ENCODE peak calls at places on chromosome 17, in four cellular contexts. L, F, M and B are unnamed samples.

GRCh38 chr17:27390540-27390939 is 65.7 kb upstream of the KSR1 start:
- DNase-seq in M (no peak), F (no peak), L (no peak), B (no peak)

GRCh38 chr17:75250009-75250471 is 11.4 kb downstream of the GGA3 start:
- DNase-seq in L (no peak), F (peak), M (no peak), B (no peak)

GRCh38 chr17:32971171-32971570 is 20.5 kb upstream of the SPACA3 start:
- DNase-seq in L (peak), M (no peak), F (peak), B (no peak)

GRCh38 chr17:18938692-18939023 is 13.3 kb upstream of the SLC5A10 start:
- DNase-seq in L (no peak), F (no peak), M (no peak), B (no peak)

GRCh38 chr17:49292901-49293300 is 62.3 kb upstream of the PHOSPHO1 start:
- DNase-seq in M (no peak), L (no peak), F (no peak), B (no peak)

GRCh38 chr17:53655591-53655990 is 167.1 kb upstream of the KIF2B start:
- DNase-seq in M (no peak), L (no peak), F (no peak), B (no peak)

GRCh38 chr17:1267471-1267947 is 2.7 kb upstream of the BHLHA9 start:
- DNase-seq in M (no peak), F (peak), L (no peak), B (peak)

GRCh38 chr17:47704116-47704515 is 10.2 kb downstream of the TBKBP1 start:
- DNase-seq in L (peak), M (no peak), F (no peak), B (peak)

GRCh38 chr17:28004344-28004743 is 38.1 kb upstream of the NLK start:
- DNase-seq in F (no peak), M (no peak), L (no peak), B (no peak)

GRCh38 chr17:73974536-73974935 is 228.9 kb upstream of the RPL38 start:
- DNase-seq in F (no peak), L (no peak), M (no peak), B (no peak)

GRCh38 chr17:17783121-17783824 is 53.5 kb downstream of the SREBF1 start:
- DNase-seq in M (no peak), L (peak), F (peak), B (no peak)

GRCh38 chr17:17048106-17048505 is 5.8 kb downstream of the MPRIP start:
- DNase-seq in F (no peak), M (no peak), L (no peak), B (no peak)

GRCh38 chr17:43604549-43604948 is 57.2 kb downstream of the MEOX1 start:
- DNase-seq in M (no peak), L (no peak), F (no peak), B (no peak)

GRCh38 chr17:32158870-32159585 is 16.7 kb downstream of the RHOT1 start:
- DNase-seq in L (no peak), F (no peak), M (no peak), B (no peak)

GRCh38 chr17:14826361-14826760 is 438.8 kb downstream of the PMP22 start:
- DNase-seq in F (no peak), L (no peak), M (no peak), B (no peak)

GRCh38 chr17:36501963-36502362 is 15.5 kb downstream of the ZNHIT3 start:
- DNase-seq in F (no peak), L (no peak), M (no peak), B (no peak)

GRCh38 chr17:63140255-63140654 is 174.2 kb downstream of the TANC2 start:
- DNase-seq in F (peak), L (peak), M (no peak), B (peak)

DNA sequence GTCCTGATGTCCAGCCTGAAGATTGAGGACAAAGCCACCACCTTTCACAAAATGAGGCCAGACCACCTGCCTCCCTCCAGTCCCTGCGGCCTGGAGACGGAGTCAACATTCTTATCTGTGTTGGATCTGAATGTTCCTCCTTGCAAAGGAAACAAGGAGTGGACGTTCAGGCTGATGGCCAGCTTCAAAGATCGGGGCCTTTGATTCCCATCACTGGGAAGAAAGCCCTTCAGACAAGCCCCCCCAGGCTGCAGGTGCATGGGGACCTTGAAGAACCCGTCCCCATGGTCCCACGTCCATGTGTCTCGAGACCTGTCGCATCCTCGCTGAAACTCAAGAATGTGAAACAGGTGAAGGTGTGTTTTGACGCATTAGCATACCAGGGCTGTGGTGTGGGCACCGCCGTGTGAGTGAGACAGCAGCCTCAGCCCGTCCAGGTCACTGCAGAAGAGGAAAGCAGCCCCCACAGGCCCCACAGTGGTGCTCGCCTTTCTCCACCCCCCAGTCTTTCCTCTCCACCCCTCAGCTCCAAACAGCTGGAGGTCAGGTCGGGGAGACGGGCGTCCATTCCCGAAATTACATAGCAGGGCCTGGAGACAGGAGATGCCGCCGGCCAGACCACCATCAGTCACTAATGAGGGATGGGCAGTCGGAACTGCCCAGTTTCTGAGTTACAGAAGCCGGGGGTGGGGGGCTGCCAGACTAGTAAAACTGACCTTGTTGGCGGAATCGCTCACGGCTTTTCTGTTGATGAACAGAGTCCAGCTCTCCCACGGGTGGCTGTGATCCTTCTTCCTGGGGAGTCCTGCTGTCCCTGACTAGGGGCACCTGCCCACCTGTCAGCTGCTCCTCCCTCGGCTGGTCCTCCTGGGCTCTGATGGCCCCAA is 877 bp upstream of the CSNK1D start:
- DNase-seq in M (no peak), L (no peak), F (no peak), B (no peak)
- H3K4me3 ChIP-seq in M (peak), L (no peak), F (peak), B (no peak)

GRCh38 chr17:82944990-82945389 is 105.2 kb upstream of the ZNF750 start:
- DNase-seq in L (no peak), F (no peak), M (no peak), B (no peak)
- H3K4me3 ChIP-seq in L (no peak), F (no peak), M (no peak), B (no peak)

GRCh38 chr17:72419866-72420774 is 299.3 kb downstream of the SOX9 start:
- DNase-seq in M (peak), F (no peak), L (peak), B (no peak)
- H3K4me3 ChIP-seq in M (no peak), F (no peak), L (no peak), B (no peak)

GRCh38 chr17:82351254-82351712 is 7.8 kb upstream of the TEX19 start:
- DNase-seq in M (no peak), F (no peak), L (no peak), B (no peak)

GRCh38 chr17:82350182-82351030 is 8.6 kb upstream of the TEX19 start:
- DNase-seq in L (peak), F (no peak), M (no peak), B (no peak)

GRCh38 chr17:82349287-82349701 is 9.8 kb upstream of the TEX19 start:
- DNase-seq in M (no peak), L (no peak), F (peak), B (no peak)

GRCh38 chr17:82353484-82353883 is 5.6 kb upstream of the TEX19 start:
- DNase-seq in L (no peak), M (no peak), F (no peak), B (no peak)

DNA sequence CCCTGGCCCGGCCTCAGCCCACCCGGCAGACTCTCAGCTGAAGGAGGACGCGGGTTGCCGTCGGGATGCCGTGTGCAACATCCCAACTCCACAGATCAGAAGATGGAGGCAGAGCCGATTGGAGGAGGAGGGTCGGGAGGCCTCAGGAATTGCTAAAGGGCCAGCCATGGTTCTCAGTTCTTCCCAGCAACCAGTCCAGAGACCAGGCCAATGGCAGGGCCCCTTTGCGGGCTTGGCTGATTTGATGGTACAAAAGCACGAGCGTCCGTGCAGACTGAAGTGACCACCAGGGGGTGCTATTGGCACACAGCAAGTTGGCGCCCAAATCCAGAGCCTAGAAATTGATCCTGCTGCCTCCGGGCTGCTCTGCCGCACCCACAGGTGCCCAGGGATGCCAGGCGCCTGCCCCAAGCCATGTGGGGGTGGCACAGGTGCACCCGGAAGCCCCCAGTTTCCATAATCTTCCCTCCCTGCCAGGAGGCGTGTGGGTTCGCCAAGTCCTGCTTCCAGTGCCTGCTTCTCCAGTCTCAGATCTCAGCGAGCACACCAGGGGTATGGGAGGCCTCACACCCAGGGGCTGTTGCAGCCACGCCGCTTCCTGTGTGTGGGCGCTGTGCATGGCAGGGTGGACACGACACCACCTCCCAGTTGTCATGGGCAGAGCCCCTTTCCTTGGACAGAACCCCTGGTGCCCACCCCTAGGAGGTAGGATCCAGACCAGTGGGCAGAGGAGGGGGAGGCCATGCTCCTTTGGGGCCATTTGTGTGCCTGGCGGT is 7.1 kb upstream of the TEX19 start:
- DNase-seq in M (peak), F (peak), L (peak), B (peak)
- H3K4me3 ChIP-seq in M (no peak), F (no peak), L (no peak), B (no peak)

GRCh38 chr17:77146882-77147281 is 6.1 kb downstream of the SEC14L1 start:
- DNase-seq in M (no peak), F (no peak), L (no peak), B (no peak)
- H3K4me3 ChIP-seq in M (no peak), F (no peak), L (no peak), B (no peak)

GRCh38 chr17:82491533-82491932 is 28.0 kb upstream of the FOXK2 start:
- DNase-seq in L (no peak), F (no peak), M (no peak), B (no peak)

GRCh38 chr17:82489851-82490511 is 29.6 kb upstream of the FOXK2 start:
- DNase-seq in L (no peak), F (no peak), M (no peak), B (no peak)

GRCh38 chr17:82489117-82489516 is 30.4 kb upstream of the FOXK2 start:
- DNase-seq in F (no peak), L (no peak), M (peak), B (peak)

GRCh38 chr17:82491196-82491530 is 28.4 kb upstream of the FOXK2 start:
- DNase-seq in L (no peak), F (no peak), M (no peak), B (no peak)

GRCh38 chr17:82490512-82491195 is 28.9 kb upstream of the FOXK2 start:
- DNase-seq in F (no peak), L (no peak), M (no peak), B (no peak)
- H3K4me3 ChIP-seq in F (no peak), L (no peak), M (no peak), B (no peak)

DNA sequence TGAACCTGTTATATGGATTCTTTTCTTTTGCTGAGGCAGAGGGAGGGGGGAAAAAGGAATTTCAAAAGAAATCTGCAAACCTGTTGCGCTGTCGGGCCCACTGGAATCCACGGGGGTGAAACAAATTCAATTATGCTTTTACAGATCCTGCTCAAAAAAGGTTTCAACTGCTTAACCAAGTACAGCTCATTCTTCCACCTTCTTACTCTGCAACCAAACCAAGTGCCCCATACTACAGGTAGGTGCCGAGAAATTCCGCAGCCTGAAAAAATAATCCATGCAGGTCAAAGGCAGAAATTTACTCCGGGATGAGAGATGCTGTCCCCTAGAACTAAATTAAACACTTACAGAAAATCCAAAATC is 416 bp downstream of the RNF43 start:
- DNase-seq in M (no peak), L (no peak), F (no peak), B (no peak)
- H3K4me3 ChIP-seq in M (no peak), L (no peak), F (no peak), B (no peak)

DNA sequence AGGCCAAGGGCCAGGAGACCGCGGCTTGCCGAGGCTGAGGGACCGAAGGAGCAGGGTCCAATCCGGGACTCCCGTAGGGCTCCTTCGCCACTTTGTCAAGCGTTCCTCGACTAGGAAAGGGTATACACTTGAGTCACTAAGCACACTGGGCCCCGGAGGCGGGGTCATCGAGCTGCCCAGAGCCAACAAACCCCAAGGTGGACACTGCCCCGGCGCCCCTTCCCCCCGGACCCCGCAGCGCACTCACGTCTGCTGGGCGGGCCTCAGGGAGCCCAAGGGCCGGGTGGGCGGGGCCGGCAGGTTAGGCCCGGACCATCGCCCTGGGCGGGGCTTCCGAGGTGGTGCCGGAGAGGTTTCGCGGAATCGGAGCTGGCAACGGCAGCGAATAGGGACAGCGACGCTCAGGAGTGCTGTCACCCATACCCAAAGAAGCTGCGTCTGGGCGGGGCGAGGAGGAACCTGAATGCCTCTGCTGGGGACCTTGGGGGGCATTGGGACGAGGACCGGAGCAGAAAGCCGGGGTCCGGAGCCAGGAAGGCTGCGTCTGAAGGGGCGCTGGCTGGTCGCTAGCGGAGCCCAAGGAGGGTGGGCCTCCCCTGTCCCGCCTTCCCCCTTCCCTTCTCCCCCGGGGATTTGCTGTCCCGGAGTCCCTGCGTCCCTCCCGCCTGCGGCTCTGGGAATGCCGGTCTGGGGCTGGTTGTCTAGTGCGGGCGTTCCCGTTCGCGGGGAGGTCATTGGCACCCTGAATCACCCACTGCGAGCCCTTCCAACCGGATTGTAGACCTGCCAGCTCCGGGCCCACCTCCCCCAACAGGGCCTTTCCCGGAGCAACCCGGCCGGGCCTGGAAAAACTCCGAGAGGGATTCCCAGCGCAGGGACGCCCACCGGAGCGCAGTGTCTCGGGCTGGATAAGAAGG is 118.2 kb upstream of the SMURF2 start:
- DNase-seq in F (no peak), M (no peak), L (peak), B (peak)
- H3K4me3 ChIP-seq in F (peak), M (no peak), L (peak), B (no peak)

DNA sequence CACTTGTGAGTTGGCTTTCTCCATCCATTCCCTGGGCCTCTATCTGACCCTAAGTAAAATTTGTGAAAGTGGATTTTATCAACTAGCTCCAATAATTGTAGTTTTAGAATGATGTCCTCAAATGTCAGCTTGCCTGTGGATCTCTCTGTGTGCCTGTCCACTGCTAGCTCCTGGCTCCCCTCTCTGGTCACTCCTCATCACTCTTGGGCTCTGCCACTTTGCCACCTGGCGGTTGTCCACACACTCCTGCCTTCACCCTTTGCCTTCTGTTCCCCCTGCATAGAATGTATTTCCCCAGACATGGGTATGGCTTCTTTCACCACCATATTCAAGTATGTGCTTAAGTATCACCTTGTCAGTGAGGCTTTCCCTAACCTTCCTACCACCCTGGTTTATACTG is 19.8 kb downstream of the ANKFN1 start:
- DNase-seq in L (no peak), M (no peak), F (no peak), B (no peak)
- H3K4me3 ChIP-seq in L (no peak), M (no peak), F (no peak), B (no peak)

GRCh38 chr17:39861235-39861634 is 2.9 kb downstream of the IKZF3 start:
- DNase-seq in M (no peak), L (no peak), F (no peak), B (no peak)
- H3K4me3 ChIP-seq in M (no peak), L (no peak), F (no peak), B (no peak)